ENCODE peak calls at places on chromosomes 12 and 14, in nine cellular contexts. P is nephron progenitor cell; L is lung; K is endothelial cell; R is CD4-positive, alpha-beta T cell; B is GM10248; C is hepatocyte; H is PC-3; I is suprapubic skin. T is an unnamed sample.

GRCh38 chr12:44286821-44287220 is 450.9 kb downstream of the TMEM117 start:
- DNase-seq in C (no peak), R (no peak), P (no peak), L (no peak), I (no peak), H (no peak), K (no peak), B (no peak), T (no peak)

GRCh38 chr12:114403690-114404450 is 2.1 kb downstream of the TBX5 start:
- DNase-seq in I (no peak), P (no peak), R (no peak), C (no peak), K (no peak), L (no peak), H (no peak), B (no peak), T (no peak)

GRCh38 chr12:80129895-80130535 is 30.7 kb downstream of the OTOGL start:
- DNase-seq in P (no peak), K (no peak), B (no peak), H (peak; percentile 9), L (no peak), C (no peak), R (no peak), I (no peak), T (no peak)

GRCh38 chr12:117039891-117040309 is 59.3 kb downstream of the TESC start:
- DNase-seq in K (no peak), L (no peak), P (no peak), H (no peak), R (no peak), I (no peak), B (no peak), C (no peak), T (no peak)

GRCh38 chr14:86257973-86258372 is 728.0 kb downstream of the FLRT2 start:
- DNase-seq in B (no peak), H (no peak), K (no peak), L (no peak), R (no peak), P (no peak), C (no peak), I (no peak), T (no peak)

GRCh38 chr14:37406095-37406494 is 189.0 kb downstream of the FOXA1 start:
- DNase-seq in P (no peak), L (no peak), H (no peak), I (no peak), B (no peak), R (no peak), K (no peak), C (no peak), T (no peak)

GRCh38 chr14:81728447-81728846 is 194.8 kb upstream of the SEL1L start:
- DNase-seq in H (peak; percentile 14), C (no peak), K (no peak), B (no peak), L (no peak), R (no peak), P (no peak), I (no peak), T (no peak)

GRCh38 chr14:58151264-58151700 is 731 bp downstream of the ARMH4 start:
- DNase-seq in K (peak; percentile 11), L (no peak), R (no peak), I (no peak), H (peak; percentile 54), C (peak; percentile 6), P (peak; percentile 30), B (no peak), T (peak; percentile 7)

GRCh38 chr14:68787235-68787727 is 5.6 kb downstream of the ZFP36L1 start:
- DNase-seq in L (no peak), K (no peak), P (no peak), R (peak; percentile 37), I (no peak), B (no peak), H (no peak), C (peak; percentile 55), T (peak; percentile 63)

GRCh38 chr12:49789992-49790391 is 38.2 kb downstream of the NCKAP5L start:
- DNase-seq in C (no peak), L (no peak), K (peak; percentile 46), P (no peak), H (no peak), B (no peak), I (no peak), R (no peak), T (no peak)

GRCh38 chr12:51788876-51789275 is 59.6 kb downstream of the FIGNL2 start:
- DNase-seq in C (peak; percentile 47), I (no peak), B (no peak), R (no peak), L (no peak), P (no peak), H (peak; percentile 23), K (no peak), T (no peak)

GRCh38 chr12:107058190-107058589 is 35.2 kb downstream of the CRY1 start:
- DNase-seq in B (no peak), H (no peak), K (no peak), I (no peak), C (no peak), P (no peak), R (no peak), L (no peak), T (no peak)

GRCh38 chr12:107053709-107054108 is 39.6 kb downstream of the CRY1 start:
- DNase-seq in H (no peak), I (no peak), L (no peak), K (no peak), P (no peak), B (no peak), C (no peak), R (no peak), T (no peak)

DNA sequence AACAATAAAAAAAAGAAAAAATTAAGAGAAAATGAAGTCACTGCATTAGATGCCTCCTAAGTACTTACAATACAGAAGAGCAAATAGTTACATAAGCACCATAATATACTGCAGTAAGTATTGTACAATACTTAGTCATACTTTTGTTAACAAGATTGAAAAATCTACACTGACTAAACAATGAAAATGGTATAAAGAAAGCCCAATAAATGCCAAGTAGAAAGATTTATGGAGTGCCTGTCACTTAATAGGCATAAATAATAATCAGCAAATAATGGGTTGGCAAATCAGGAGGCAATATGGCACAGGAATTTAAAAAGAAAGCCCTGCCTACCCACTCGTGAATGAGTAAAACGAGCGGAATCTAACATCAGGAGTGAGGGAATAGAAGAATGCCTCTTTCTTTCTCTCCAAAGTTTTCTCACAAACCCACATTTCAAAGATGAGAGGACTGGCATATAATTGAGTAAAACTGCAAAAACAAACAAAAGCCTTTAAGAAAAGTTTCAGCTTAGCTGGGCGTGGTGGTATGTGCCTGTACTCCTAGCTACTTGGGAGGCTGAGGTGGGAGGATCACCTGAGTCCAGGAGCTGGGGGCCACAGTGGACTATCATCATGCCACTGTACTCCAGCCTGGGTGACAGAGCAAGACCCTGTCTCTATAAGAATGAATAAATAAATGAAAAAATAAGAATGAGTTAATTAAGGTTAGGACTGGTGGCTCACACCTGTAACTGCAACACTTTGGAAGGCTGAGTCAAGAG is 36.1 kb downstream of the CRY1 start:
- DNase-seq in H (peak; percentile 95), R (no peak), I (no peak), P (no peak), L (no peak), B (no peak), K (no peak), C (no peak), T (no peak)
- TF ChIP-seq CTCF in H (no peak), R (no peak), I (no peak), P (no peak), L (no peak), B (no peak), K (peak; percentile 35), C (no peak), T (peak; percentile 24)

DNA sequence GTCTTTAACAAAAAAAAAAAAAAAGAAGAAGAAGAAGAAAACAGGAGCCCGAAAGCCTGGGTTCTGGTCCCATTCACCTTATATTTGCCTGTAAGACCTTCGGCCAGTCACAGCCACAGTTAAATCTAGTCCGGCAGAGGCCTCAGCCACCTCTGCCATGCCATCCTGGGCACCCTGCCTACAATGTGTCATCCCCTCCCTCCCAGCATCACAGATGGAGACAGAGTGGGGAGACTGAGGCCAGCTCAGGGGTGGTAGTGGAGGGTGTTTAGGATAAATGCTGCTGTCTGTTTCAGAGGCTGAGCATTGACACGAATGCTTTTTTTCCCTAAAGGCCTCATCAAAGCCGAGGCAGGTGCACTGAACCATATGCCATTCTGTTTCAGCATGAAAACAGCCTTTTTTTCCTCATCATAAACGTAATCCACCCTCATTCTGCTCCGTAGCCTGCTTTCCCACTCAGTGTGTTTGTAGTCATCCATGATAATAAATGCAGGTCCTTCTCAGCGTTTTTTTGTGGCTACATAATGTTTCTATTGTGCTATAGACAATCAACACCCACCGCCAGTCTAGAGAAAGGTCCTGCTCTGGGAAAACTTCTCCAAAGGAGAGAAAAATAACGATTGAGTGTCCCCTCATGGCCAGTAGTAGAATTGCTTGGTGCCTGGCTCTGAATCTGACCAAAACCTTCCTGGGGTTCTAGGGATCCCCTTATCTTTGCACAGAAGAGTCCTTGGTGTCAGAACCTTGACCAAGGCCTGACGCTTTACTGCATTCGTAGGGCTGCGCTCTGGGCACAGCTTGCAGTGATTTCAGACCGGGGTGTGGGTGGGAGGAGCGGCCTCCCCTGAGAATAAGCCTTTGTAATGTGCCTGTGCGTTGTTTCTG is 41.1 kb upstream of the TSPAN9 start:
- DNase-seq in B (no peak), I (no peak), H (no peak), P (no peak), R (no peak), C (no peak), K (no peak), L (no peak), T (no peak)
- TF ChIP-seq CTCF in B (no peak), I (no peak), H (peak; percentile 36), P (peak; percentile 44), R (no peak), C (peak; percentile 35), K (peak; percentile 31), L (no peak), T (no peak)

GRCh38 chr12:96140110-96140509 is 54.1 kb upstream of the ELK3 start:
- DNase-seq in K (no peak), P (no peak), H (peak; percentile 9), B (no peak), I (no peak), R (no peak), L (no peak), C (peak; percentile 19), T (no peak)
- TF ChIP-seq CTCF in K (no peak), P (no peak), H (no peak), B (no peak), I (no peak), R (no peak), L (no peak), C (no peak), T (no peak)

GRCh38 chr14:104545151-104545931 is 34.2 kb upstream of the C14orf180 start:
- DNase-seq in P (no peak), L (no peak), K (no peak), H (no peak), R (no peak), I (no peak), C (no peak), B (no peak), T (no peak)

GRCh38 chr14:104544362-104544761 is 35.2 kb upstream of the C14orf180 start:
- DNase-seq in L (no peak), K (no peak), R (no peak), H (no peak), P (no peak), C (no peak), B (peak; percentile 9), I (no peak), T (no peak)

GRCh38 chr14:104546021-104546491 is 33.5 kb upstream of the C14orf180 start:
- DNase-seq in B (no peak), C (no peak), P (no peak), H (no peak), R (no peak), L (no peak), I (no peak), K (no peak), T (no peak)

GRCh38 chr14:104546591-104547309 is 32.8 kb upstream of the C14orf180 start:
- DNase-seq in I (no peak), R (no peak), H (no peak), C (no peak), B (no peak), P (no peak), L (no peak), K (no peak), T (no peak)

GRCh38 chr14:104542871-104543830 is 36.4 kb upstream of the C14orf180 start:
- DNase-seq in P (no peak), C (no peak), K (no peak), B (peak; percentile 4), H (no peak), R (no peak), I (no peak), L (no peak), T (no peak)
- TF ChIP-seq CTCF in P (no peak), C (no peak), K (no peak), B (no peak), H (no peak), R (no peak), I (no peak), L (no peak), T (no peak)